ENCODE peak calls at places on chromosomes 2 and 18, in five cellular contexts. Y, R, G, M and H are unnamed samples.

GRCh38 chr2:6814312-6814711 is 51.4 kb downstream of the CMPK2 start:
- DNase-seq in R (no peak), G (no peak), M (no peak), Y (no peak), H (no peak)

GRCh38 chr2:212536385-212537310 is 2.0 kb downstream of the ERBB4 start:
- DNase-seq in G (no peak), Y (no peak), M (no peak), R (no peak), H (peak)

GRCh38 chr2:151334082-151334815 is 23.1 kb upstream of the TNFAIP6 start:
- DNase-seq in M (no peak), G (no peak), R (peak), Y (no peak), H (no peak)

GRCh38 chr2:74286725-74287124 is 56.5 kb downstream of the SLC4A5 start:
- DNase-seq in Y (no peak), M (no peak), R (no peak), G (no peak), H (no peak)

GRCh38 chr18:22503803-22504202 is 86.1 kb upstream of the CTAGE1 start:
- DNase-seq in Y (no peak), G (no peak), R (no peak), M (no peak), H (no peak)

GRCh38 chr2:189050110-189050712 is 76.0 kb downstream of the COL3A1 start:
- DNase-seq in G (no peak), Y (no peak), M (no peak), R (no peak), H (no peak)

GRCh38 chr2:19911799-19912509 is 10.2 kb upstream of the TTC32 start:
- DNase-seq in R (peak), Y (no peak), M (no peak), G (no peak), H (no peak)

GRCh38 chr18:75244336-75244735 is 33.7 kb downstream of the TSHZ1 start:
- DNase-seq in G (no peak), M (no peak), Y (peak), R (no peak), H (peak)

GRCh38 chr2:134177351-134177931 is 76.4 kb upstream of the MGAT5 start:
- DNase-seq in M (no peak), Y (no peak), R (peak), G (no peak), H (no peak)

GRCh38 chr2:39494784-39495251 is 57.7 kb upstream of the MAP4K3 start:
- DNase-seq in M (no peak), G (no peak), R (peak), Y (no peak), H (no peak)

GRCh38 chr2:234996041-234996440 is 44.2 kb downstream of the SH3BP4 start:
- DNase-seq in Y (no peak), G (no peak), M (no peak), R (no peak), H (no peak)

GRCh38 chr18:69708844-69709243 is 238.8 kb downstream of the CD226 start:
- DNase-seq in Y (no peak), G (no peak), R (no peak), M (no peak), H (no peak)

GRCh38 chr2:96142217-96143113 is 2.8 kb downstream of the DUSP2 start:
- DNase-seq in G (no peak), M (peak), R (no peak), Y (peak), H (no peak)

GRCh38 chr2:157898591-157898996 is 22.5 kb upstream of the ACVR1 start:
- DNase-seq in M (no peak), G (peak), Y (peak), R (peak), H (no peak)

GRCh38 chr2:9107168-9108025 is 99.2 kb upstream of the ASAP2 start:
- DNase-seq in M (no peak), R (no peak), G (no peak), Y (no peak), H (peak)

GRCh38 chr2:109339519-109339991 is 210.6 kb downstream of the SH3RF3 start:
- DNase-seq in Y (no peak), R (no peak), M (no peak), G (no peak), H (no peak)

GRCh38 chr2:239225456-239225855 is 175.4 kb downstream of the HDAC4 start:
- DNase-seq in G (no peak), Y (no peak), M (no peak), R (no peak), H (no peak)

GRCh38 chr2:71547616-71548285 is 94.4 kb downstream of the DYSF start:
- DNase-seq in Y (no peak), G (no peak), R (no peak), M (peak), H (no peak)

GRCh38 chr2:208025037-208025813 is at the start of gene PLEKHM3:
- DNase-seq in G (peak), R (peak), Y (peak), M (peak), H (peak)

GRCh38 chr18:26502834-26503233 is 45.5 kb downstream of the KCTD1 start:
- DNase-seq in M (no peak), Y (no peak), R (no peak), G (no peak), H (no peak)

GRCh38 chr2:120844098-120844738 is 108.5 kb downstream of the GLI2 start:
- DNase-seq in R (no peak), M (no peak), Y (no peak), G (no peak), H (no peak)